ENCODE peak calls at places on chromosomes 13 and 19, in nine cellular contexts. H is GOT3, Y is AG09309, B is heart right ventricle, V is esophagus squamous epithelium, E is AML-193, O is astrocyte of the spinal cord, F is posterior cingulate gyrus, R is heart left ventricle. D is an unnamed sample.

GRCh38 chr19:27776524-27776923 is 1436.4 kb downstream of the UQCRFS1 start:
- DNase-seq in H (no peak), Y (no peak), B (no peak), V (no peak), E (no peak), O (no peak), F (no peak), R (no peak), D (no peak)

GRCh38 chr19:18321729-18322091 is 1.2 kb downstream of the LSM4 start:
- DNase-seq in H (no peak), Y (no peak), B (no peak), V (no peak), E (peak; percentile 51), O (peak; percentile 2), F (no peak), R (no peak), D (no peak)

GRCh38 chr19:30092721-30093569 is 150.9 kb downstream of the URI1 start:
- DNase-seq in H (no peak), Y (no peak), B (no peak), V (no peak), E (no peak), O (no peak), F (peak; percentile 56), R (no peak), D (no peak)

GRCh38 chr13:59346861-59347470 is 816.8 kb downstream of the DIAPH3 start:
- DNase-seq in H (no peak), Y (no peak), B (no peak), V (no peak), E (no peak), O (no peak), F (peak; percentile 65), R (no peak), D (no peak)

GRCh38 chr13:24063281-24063851 is 97.2 kb upstream of the SPATA13 start:
- DNase-seq in H (no peak), Y (no peak), B (peak; percentile 77), V (no peak), E (no peak), O (no peak), F (no peak), R (peak; percentile 53), D (no peak)

GRCh38 chr19:3694361-3695123 is 5.7 kb downstream of the PIP5K1C start:
- DNase-seq in H (no peak), Y (no peak), B (no peak), V (no peak), E (no peak), O (no peak), F (no peak), R (no peak), D (no peak)

GRCh38 chr19:53813996-53814395 is 10.1 kb downstream of the NLRP12 start:
- DNase-seq in H (no peak), Y (no peak), B (no peak), V (no peak), E (no peak), O (no peak), F (peak; percentile 3), R (no peak), D (no peak)

GRCh38 chr13:89891416-89891815 is 1456.1 kb upstream of the MIR17HG start:
- DNase-seq in H (no peak), Y (no peak), B (no peak), V (no peak), E (no peak), O (no peak), F (no peak), R (no peak), D (no peak)

GRCh38 chr13:36850790-36851438 is 31.9 kb downstream of the RFXAP start:
- DNase-seq in H (no peak), Y (no peak), B (no peak), V (no peak), E (peak; percentile 43), O (no peak), F (no peak), R (no peak), D (no peak)

GRCh38 chr19:18259848-18260247 is 14.4 kb downstream of the IQCN start:
- DNase-seq in H (no peak), Y (no peak), B (no peak), V (no peak), E (no peak), O (no peak), F (no peak), R (no peak), D (no peak)

GRCh38 chr19:6476155-6476895 is 5.3 kb downstream of the DENND1C start:
- DNase-seq in H (no peak), Y (no peak), B (no peak), V (no peak), E (no peak), O (peak; percentile 30), F (peak; percentile 85), R (no peak), D (peak; percentile 56)

GRCh38 chr19:30854661-30855060 is 482.5 kb downstream of the ZNF536 start:
- DNase-seq in H (no peak), Y (no peak), B (no peak), V (no peak), E (no peak), O (no peak), F (no peak), R (no peak), D (no peak)

GRCh38 chr13:79898996-79899395 is 418.0 kb downstream of the NDFIP2 start:
- DNase-seq in H (no peak), Y (no peak), B (no peak), V (no peak), E (no peak), O (no peak), F (no peak), R (no peak), D (no peak)